ENCODE peak calls at places on chromosomes 6 and 20, in seven cellular contexts. E, X, D, Y, M, I and P are unnamed samples.

GRCh38 chr6:31113861-31114539 is 600 bp upstream of the PSORS1C1 start:
- DNase-seq in Y (no peak), E (peak), D (no peak), M (no peak), X (no peak), I (no peak), P (no peak)

GRCh38 chr20:57408131-57408530 is 16.9 kb downstream of the RBM38 start:
- DNase-seq in Y (no peak), I (no peak), M (no peak), D (no peak), X (no peak), E (no peak), P (no peak)

GRCh38 chr20:57633945-57634491 is 13.8 kb upstream of the ZBP1 start:
- DNase-seq in I (no peak), M (no peak), Y (no peak), D (no peak), X (peak), E (no peak), P (no peak)

GRCh38 chr20:41432620-41433602 is 66.3 kb upstream of the EMILIN3 start:
- DNase-seq in X (no peak), E (no peak), M (no peak), Y (no peak), D (no peak), I (no peak), P (no peak)

GRCh38 chr6:13074746-13075490 is 253.4 kb downstream of the TBC1D7 start:
- DNase-seq in I (no peak), Y (no peak), E (no peak), X (no peak), D (no peak), M (no peak), P (no peak)

GRCh38 chr20:35737865-35738333 is 4.2 kb downstream of the RBM39 start:
- DNase-seq in M (no peak), E (no peak), Y (no peak), D (no peak), I (no peak), X (no peak), P (no peak)

GRCh38 chr6:57432919-57433684 is 115.7 kb downstream of the PRIM2 start:
- DNase-seq in Y (no peak), I (peak), E (no peak), D (no peak), M (no peak), X (no peak), P (no peak)

GRCh38 chr20:1281279-1282057 is 15.4 kb downstream of the SNPH start:
- DNase-seq in E (no peak), I (no peak), Y (no peak), M (no peak), X (no peak), D (no peak), P (no peak)

GRCh38 chr6:25942561-25943147 is 12.2 kb upstream of the SLC17A2 start:
- DNase-seq in X (peak), I (peak), D (no peak), M (no peak), E (no peak), Y (peak), P (peak)

GRCh38 chr20:34713194-34713943 is 9.2 kb downstream of the TP53INP2 start:
- DNase-seq in D (no peak), Y (peak), X (no peak), M (no peak), E (no peak), I (peak), P (peak)

GRCh38 chr6:111013144-111013905 is 31.5 kb downstream of the RPF2 start:
- DNase-seq in I (no peak), X (no peak), E (no peak), Y (no peak), D (no peak), M (no peak), P (no peak)

GRCh38 chr6:33343953-33344611 is 26.5 kb upstream of the ZBTB22 start:
- DNase-seq in D (no peak), I (no peak), E (no peak), X (peak), M (no peak), Y (peak), P (no peak)

GRCh38 chr20:37384683-37385174 is 38.8 kb downstream of the SRC start:
- DNase-seq in X (peak), E (peak), D (peak), Y (peak), I (peak), M (peak), P (peak)

GRCh38 chr6:64012351-64013060 is 376.9 kb downstream of the PHF3 start:
- DNase-seq in I (peak), D (no peak), E (no peak), Y (peak), X (no peak), M (peak), P (peak)

GRCh38 chr6:37569999-37570776 is 70.5 kb upstream of the CCDC167 start:
- DNase-seq in I (no peak), Y (peak), X (peak), D (no peak), E (no peak), M (no peak), P (no peak)

GRCh38 chr6:111534366-111534765 is 51.3 kb upstream of the REV3L start:
- DNase-seq in D (no peak), I (no peak), Y (peak), E (no peak), X (no peak), M (no peak), P (no peak)

GRCh38 chr6:1067346-1067745 is 244.6 kb upstream of the FOXQ1 start:
- DNase-seq in M (no peak), D (no peak), Y (no peak), E (no peak), X (no peak), I (no peak), P (no peak)

GRCh38 chr6:75234126-75234865 is 9.3 kb downstream of the COX7A2 start:
- DNase-seq in D (no peak), X (no peak), I (no peak), Y (no peak), E (no peak), M (no peak), P (no peak)

GRCh38 chr6:83183082-83183828 is 9.8 kb downstream of the PGM3 start:
- DNase-seq in E (peak), I (peak), D (no peak), M (no peak), Y (no peak), X (no peak), P (peak)

GRCh38 chr6:157905590-157906337 is 75.9 kb upstream of the SYNJ2 start:
- DNase-seq in D (no peak), E (no peak), I (no peak), Y (no peak), M (no peak), X (no peak), P (no peak)

GRCh38 chr20:12916699-12917098 is 92.1 kb upstream of the SPTLC3 start:
- DNase-seq in Y (no peak), I (no peak), X (no peak), E (no peak), M (no peak), D (no peak), P (peak)

GRCh38 chr20:32536861-32537656 is 48.1 kb downstream of the NOL4L start:
- DNase-seq in E (peak), M (peak), D (no peak), Y (no peak), I (no peak), X (peak), P (no peak)

GRCh38 chr6:36874016-36874442 is 574 bp downstream of the PPIL1 start:
- DNase-seq in I (no peak), X (no peak), E (no peak), M (no peak), D (no peak), Y (no peak), P (no peak)

GRCh38 chr20:22977047-22977785 is 57.9 kb upstream of the SSTR4 start:
- DNase-seq in M (no peak), D (no peak), X (no peak), Y (no peak), I (no peak), E (no peak), P (no peak)

GRCh38 chr20:57659131-57659788 is 39.0 kb upstream of the ZBP1 start:
- DNase-seq in E (no peak), X (no peak), I (no peak), M (peak), Y (no peak), D (no peak), P (no peak)

GRCh38 chr6:141110486-141110885 is 1022.2 kb upstream of the GJE1 start:
- DNase-seq in D (no peak), I (no peak), X (no peak), E (peak), M (no peak), Y (no peak), P (no peak)

GRCh38 chr6:133423242-133423641 is 182.1 kb downstream of the EYA4 start:
- DNase-seq in E (no peak), I (no peak), Y (no peak), M (no peak), D (no peak), X (no peak), P (no peak)

GRCh38 chr6:29943053-29943966 is 978 bp downstream of the HLA-A start:
- DNase-seq in Y (no peak), M (no peak), D (no peak), X (no peak), I (no peak), E (no peak), P (peak)

GRCh38 chr6:158559895-158560786 is at the start of gene TMEM181:
- DNase-seq in I (peak), E (peak), M (peak), Y (peak), D (peak), X (peak), P (peak)

GRCh38 chr6:27188885-27189418 is 58.5 kb upstream of the PRSS16 start:
- DNase-seq in E (peak), M (peak), I (peak), Y (peak), D (no peak), X (peak), P (peak)

GRCh38 chr6:12119085-12119588 is 107.0 kb downstream of the HIVEP1 start:
- DNase-seq in I (no peak), D (no peak), X (no peak), Y (no peak), E (no peak), M (no peak), P (no peak)

GRCh38 chr6:75422024-75422639 is 71.5 kb downstream of the FILIP1 start:
- DNase-seq in E (no peak), Y (no peak), X (no peak), I (no peak), D (no peak), M (no peak), P (no peak)

GRCh38 chr6:24738732-24739131 is 19.8 kb upstream of the C6orf62 start:
- DNase-seq in Y (no peak), I (no peak), X (no peak), D (no peak), E (no peak), M (no peak), P (no peak)

GRCh38 chr20:57251344-57251743 is 15.1 kb downstream of the BMP7 start:
- DNase-seq in E (no peak), I (no peak), M (no peak), D (no peak), X (peak), Y (no peak), P (peak)

GRCh38 chr6:159978291-159979135 is 9.6 kb downstream of the IGF2R start:
- DNase-seq in X (peak), Y (no peak), M (no peak), D (no peak), E (no peak), I (no peak), P (no peak)

GRCh38 chr6:45031601-45032000 is 296.5 kb upstream of the RUNX2 start:
- DNase-seq in Y (peak), D (no peak), X (no peak), M (no peak), E (no peak), I (no peak), P (no peak)